ENCODE peak calls at places on chromosomes 12 and 14, in five cellular contexts. Z is neural progenitor cell; Y is AG08395; G is stimulated activated effector memory CD8-positive, alpha-beta T cell treated with anti-CD3 and anti-CD28 coated beads, Interleukin-12 subunit alpha, Interleukin-12 subunit beta, amount 100 ng/mL, for 72 hours; N is activated T-cell treated with anti-CD3 and anti-CD28 coated beads for 4 hours. P is an unnamed sample.

GRCh38 chr12:53267309-53268008 is 640 bp upstream of the ESPL1 start:
- DNase-seq in Z (no peak), Y (no peak), G (peak; percentile 12), N (no peak), P (no peak)

GRCh38 chr14:105069887-105070759 is 4.9 kb upstream of the GPR132 start:
- DNase-seq in Z (no peak), Y (peak; percentile 56), G (peak; percentile 50), N (no peak), P (peak; percentile 56)

GRCh38 chr14:100221419-100222218 is 17.3 kb upstream of the YY1 start:
- DNase-seq in Z (peak; percentile 91), Y (peak; percentile 55), G (peak; percentile 37), N (peak; percentile 49), P (peak; percentile 67)

GRCh38 chr12:26000883-26001282 is 42.4 kb downstream of the RASSF8 start:
- DNase-seq in Z (no peak), Y (no peak), G (no peak), N (no peak), P (no peak)

GRCh38 chr14:61463664-61464063 is 142.3 kb downstream of the PRKCH start:
- DNase-seq in Z (no peak), Y (no peak), G (no peak), N (no peak), P (no peak)

GRCh38 chr14:65750906-65751305 is 338.4 kb downstream of the FUT8 start:
- DNase-seq in Z (no peak), Y (no peak), G (no peak), N (no peak), P (no peak)

GRCh38 chr12:118714051-118714460 is 267.3 kb upstream of the SRRM4 start:
- DNase-seq in Z (peak; percentile 85), Y (no peak), G (no peak), N (no peak), P (no peak)

GRCh38 chr12:21527451-21528180 is 1.5 kb downstream of the SPX start:
- DNase-seq in Z (peak; percentile 86), Y (peak; percentile 47), G (peak; percentile 36), N (no peak), P (peak; percentile 72)